ENCODE peak calls at places on chromosome 6, in seven cellular contexts. One of them, this sample, is unnamed.

GRCh38 chr6:106247733-106248132 is 77.8 kb downstream of the ATG5 start:
- DNase-seq in CD8-positive, alpha-beta memory T cell: no peak
- DNase-seq in AG04450: no peak
- DNase-seq in upper lobe of right lung: no peak
- DNase-seq in uterus: no peak
- DNase-seq in CD8-positive, alpha-beta T cell: no peak
- DNase-seq in right cardiac atrium: no peak
- DNase-seq in this sample: no peak

GRCh38 chr6:44041461-44042260 is 85.6 kb downstream of the MRPL14 start:
- DNase-seq in CD8-positive, alpha-beta T cell: no peak
- DNase-seq in upper lobe of right lung: no peak
- DNase-seq in right cardiac atrium: no peak
- DNase-seq in uterus: peak; percentile 91
- DNase-seq in AG04450: peak; percentile 97
- DNase-seq in CD8-positive, alpha-beta memory T cell: peak; percentile 11
- DNase-seq in this sample: no peak

GRCh38 chr6:73739097-73739496 is 43.1 kb downstream of the CD109 start:
- DNase-seq in uterus: no peak
- DNase-seq in CD8-positive, alpha-beta T cell: no peak
- DNase-seq in right cardiac atrium: no peak
- DNase-seq in CD8-positive, alpha-beta memory T cell: no peak
- DNase-seq in AG04450: peak; percentile 54
- DNase-seq in upper lobe of right lung: no peak
- DNase-seq in this sample: no peak

GRCh38 chr6:158286413-158286812 is 25.9 kb upstream of the TULP4 start:
- DNase-seq in uterus: no peak
- DNase-seq in right cardiac atrium: no peak
- DNase-seq in CD8-positive, alpha-beta memory T cell: no peak
- DNase-seq in AG04450: no peak
- DNase-seq in CD8-positive, alpha-beta T cell: no peak
- DNase-seq in upper lobe of right lung: no peak
- DNase-seq in this sample: no peak

GRCh38 chr6:41937881-41938574 is 3.6 kb downstream of the CCND3 start:
- DNase-seq in uterus: peak; percentile 33
- DNase-seq in right cardiac atrium: peak; percentile 58
- DNase-seq in CD8-positive, alpha-beta T cell: peak; percentile 40
- DNase-seq in upper lobe of right lung: no peak
- DNase-seq in CD8-positive, alpha-beta memory T cell: peak; percentile 81
- DNase-seq in AG04450: no peak
- DNase-seq in this sample: no peak

GRCh38 chr6:121510568-121511177 is 75.2 kb downstream of the GJA1 start:
- DNase-seq in AG04450: no peak
- DNase-seq in CD8-positive, alpha-beta T cell: no peak
- DNase-seq in uterus: no peak
- DNase-seq in upper lobe of right lung: no peak
- DNase-seq in right cardiac atrium: no peak
- DNase-seq in CD8-positive, alpha-beta memory T cell: no peak
- DNase-seq in this sample: no peak

GRCh38 chr6:107740496-107741190 is 83.5 kb downstream of the SCML4 start:
- DNase-seq in AG04450: no peak
- DNase-seq in right cardiac atrium: no peak
- DNase-seq in upper lobe of right lung: no peak
- DNase-seq in CD8-positive, alpha-beta T cell: no peak
- DNase-seq in CD8-positive, alpha-beta memory T cell: no peak
- DNase-seq in uterus: no peak
- DNase-seq in this sample: no peak

GRCh38 chr6:28988536-28989415 is 16.3 kb downstream of the ZNF311 start:
- DNase-seq in AG04450: no peak
- DNase-seq in right cardiac atrium: peak; percentile 84
- DNase-seq in CD8-positive, alpha-beta T cell: peak; percentile 60
- DNase-seq in CD8-positive, alpha-beta memory T cell: peak; percentile 75
- DNase-seq in uterus: no peak
- DNase-seq in upper lobe of right lung: peak; percentile 81
- DNase-seq in this sample: no peak

GRCh38 chr6:169190144-169190584 is 63.5 kb downstream of the THBS2 start:
- DNase-seq in CD8-positive, alpha-beta memory T cell: no peak
- DNase-seq in right cardiac atrium: peak; percentile 94
- DNase-seq in AG04450: peak; percentile 69
- DNase-seq in upper lobe of right lung: no peak
- DNase-seq in uterus: peak; percentile 84
- DNase-seq in CD8-positive, alpha-beta T cell: no peak
- DNase-seq in this sample: peak; percentile 55

GRCh38 chr6:69812746-69813427 is 16.1 kb upstream of the LMBRD1 start:
- DNase-seq in upper lobe of right lung: no peak
- DNase-seq in CD8-positive, alpha-beta T cell: no peak
- DNase-seq in CD8-positive, alpha-beta memory T cell: no peak
- DNase-seq in right cardiac atrium: no peak
- DNase-seq in AG04450: no peak
- DNase-seq in uterus: no peak
- DNase-seq in this sample: no peak

GRCh38 chr6:4344317-4344899 is 209.0 kb upstream of the ECI2 start:
- DNase-seq in upper lobe of right lung: no peak
- DNase-seq in CD8-positive, alpha-beta memory T cell: no peak
- DNase-seq in right cardiac atrium: no peak
- DNase-seq in CD8-positive, alpha-beta T cell: no peak
- DNase-seq in AG04450: no peak
- DNase-seq in uterus: no peak
- DNase-seq in this sample: no peak

GRCh38 chr6:158642097-158642601 is 2.4 kb downstream of the DYNLT1 start:
- DNase-seq in AG04450: peak; percentile 78
- DNase-seq in right cardiac atrium: no peak
- DNase-seq in CD8-positive, alpha-beta memory T cell: no peak
- DNase-seq in upper lobe of right lung: peak; percentile 60
- DNase-seq in CD8-positive, alpha-beta T cell: no peak
- DNase-seq in uterus: no peak
- DNase-seq in this sample: no peak

GRCh38 chr6:27840572-27840971 is 71.6 kb downstream of the OR2B2 start:
- DNase-seq in AG04450: no peak
- DNase-seq in CD8-positive, alpha-beta T cell: no peak
- DNase-seq in CD8-positive, alpha-beta memory T cell: no peak
- DNase-seq in upper lobe of right lung: no peak
- DNase-seq in right cardiac atrium: no peak
- DNase-seq in uterus: no peak
- DNase-seq in this sample: no peak

GRCh38 chr6:23511797-23512196 is 614.2 kb upstream of the NRSN1 start:
- DNase-seq in right cardiac atrium: no peak
- DNase-seq in AG04450: no peak
- DNase-seq in CD8-positive, alpha-beta memory T cell: no peak
- DNase-seq in upper lobe of right lung: no peak
- DNase-seq in CD8-positive, alpha-beta T cell: no peak
- DNase-seq in uterus: no peak
- DNase-seq in this sample: no peak

GRCh38 chr6:156816505-156816904 is 39.3 kb downstream of the ARID1B start:
- DNase-seq in uterus: no peak
- DNase-seq in upper lobe of right lung: peak; percentile 83
- DNase-seq in CD8-positive, alpha-beta T cell: no peak
- DNase-seq in AG04450: no peak
- DNase-seq in right cardiac atrium: no peak
- DNase-seq in CD8-positive, alpha-beta memory T cell: no peak
- DNase-seq in this sample: no peak

GRCh38 chr6:113482771-113483170 is 374.4 kb upstream of the MARCKS start:
- DNase-seq in right cardiac atrium: no peak
- DNase-seq in upper lobe of right lung: no peak
- DNase-seq in CD8-positive, alpha-beta memory T cell: no peak
- DNase-seq in uterus: no peak
- DNase-seq in CD8-positive, alpha-beta T cell: no peak
- DNase-seq in AG04450: no peak
- DNase-seq in this sample: no peak

GRCh38 chr6:160141001-160141726 is 19.5 kb downstream of the SLC22A1 start:
- DNase-seq in upper lobe of right lung: no peak
- DNase-seq in AG04450: peak; percentile 34
- DNase-seq in CD8-positive, alpha-beta memory T cell: no peak
- DNase-seq in uterus: peak; percentile 62
- DNase-seq in CD8-positive, alpha-beta T cell: no peak
- DNase-seq in right cardiac atrium: no peak
- DNase-seq in this sample: peak; percentile 81

GRCh38 chr6:134720353-134721094 is 229.4 kb downstream of the ALDH8A1 start:
- DNase-seq in right cardiac atrium: no peak
- DNase-seq in CD8-positive, alpha-beta memory T cell: no peak
- DNase-seq in AG04450: no peak
- DNase-seq in uterus: peak; percentile 42
- DNase-seq in CD8-positive, alpha-beta T cell: no peak
- DNase-seq in upper lobe of right lung: no peak
- DNase-seq in this sample: no peak

GRCh38 chr6:87789198-87789899 is 87.3 kb upstream of the AKIRIN2 start:
- DNase-seq in uterus: no peak
- DNase-seq in CD8-positive, alpha-beta T cell: no peak
- DNase-seq in upper lobe of right lung: no peak
- DNase-seq in right cardiac atrium: no peak
- DNase-seq in CD8-positive, alpha-beta memory T cell: no peak
- DNase-seq in AG04450: no peak
- DNase-seq in this sample: no peak

GRCh38 chr6:89702349-89702748 is 63.8 kb upstream of the LYRM2 start:
- DNase-seq in CD8-positive, alpha-beta T cell: no peak
- DNase-seq in uterus: no peak
- DNase-seq in upper lobe of right lung: no peak
- DNase-seq in AG04450: no peak
- DNase-seq in right cardiac atrium: no peak
- DNase-seq in CD8-positive, alpha-beta memory T cell: no peak
- DNase-seq in this sample: no peak
- H3K4me3 ChIP-seq in CD8-positive, alpha-beta T cell: no peak overlapping the region
- H3K4me3 ChIP-seq in uterus: no peak overlapping the region
- H3K4me3 ChIP-seq in upper lobe of right lung: no peak overlapping the region
- H3K4me3 ChIP-seq in AG04450: no peak overlapping the region
- H3K4me3 ChIP-seq in right cardiac atrium: no peak overlapping the region
- H3K4me3 ChIP-seq in CD8-positive, alpha-beta memory T cell: no peak overlapping the region
- H3K4me3 ChIP-seq in this sample: no peak overlapping the region

DNA sequence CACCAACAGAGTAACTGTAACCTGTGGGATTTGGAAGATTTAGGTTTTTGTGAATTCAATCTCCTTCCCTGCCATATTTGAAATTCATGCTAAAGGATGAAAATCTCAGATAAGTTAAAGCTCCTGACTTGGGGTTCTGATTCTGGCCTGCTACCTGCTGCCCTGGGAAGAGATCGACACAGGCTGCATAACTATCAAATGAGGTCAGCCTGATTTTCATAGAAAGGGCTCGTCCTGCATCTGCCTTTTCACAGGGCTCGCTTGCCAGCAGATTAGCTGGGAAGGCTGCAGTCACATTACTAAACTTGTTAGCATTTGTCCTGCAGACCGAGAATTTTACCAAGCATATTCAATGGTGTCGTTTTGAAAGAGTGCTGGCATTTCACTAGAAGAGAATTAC is 14.6 kb downstream of the GCLC start:
- DNase-seq in AG04450: no peak
- DNase-seq in uterus: no peak
- DNase-seq in CD8-positive, alpha-beta memory T cell: no peak
- DNase-seq in upper lobe of right lung: no peak
- DNase-seq in right cardiac atrium: no peak
- DNase-seq in CD8-positive, alpha-beta T cell: no peak
- DNase-seq in this sample: no peak
- H3K27ac ChIP-seq in AG04450: no peak overlapping the region
- H3K27ac ChIP-seq in uterus: no peak overlapping the region
- H3K27ac ChIP-seq in CD8-positive, alpha-beta memory T cell: no peak overlapping the region
- H3K27ac ChIP-seq in upper lobe of right lung: no peak overlapping the region
- H3K27ac ChIP-seq in right cardiac atrium: peak overlapping the region; percentile 91
- H3K27ac ChIP-seq in CD8-positive, alpha-beta T cell: no peak overlapping the region
- H3K27ac ChIP-seq in this sample: no peak overlapping the region

GRCh38 chr6:2855061-2855519 is 13.4 kb upstream of the SERPINB1 start:
- DNase-seq in right cardiac atrium: no peak
- DNase-seq in AG04450: no peak
- DNase-seq in CD8-positive, alpha-beta T cell: no peak
- DNase-seq in CD8-positive, alpha-beta memory T cell: peak; percentile 39
- DNase-seq in uterus: no peak
- DNase-seq in upper lobe of right lung: no peak
- DNase-seq in this sample: no peak

GRCh38 chr6:2852921-2853322 is 11.3 kb upstream of the SERPINB1 start:
- DNase-seq in CD8-positive, alpha-beta T cell: no peak
- DNase-seq in upper lobe of right lung: no peak
- DNase-seq in AG04450: no peak
- DNase-seq in uterus: no peak
- DNase-seq in right cardiac atrium: no peak
- DNase-seq in CD8-positive, alpha-beta memory T cell: no peak
- DNase-seq in this sample: peak; percentile 61

GRCh38 chr6:2852514-2852855 is 10.8 kb upstream of the SERPINB1 start:
- DNase-seq in AG04450: no peak
- DNase-seq in right cardiac atrium: no peak
- DNase-seq in upper lobe of right lung: no peak
- DNase-seq in CD8-positive, alpha-beta T cell: no peak
- DNase-seq in uterus: no peak
- DNase-seq in CD8-positive, alpha-beta memory T cell: no peak
- DNase-seq in this sample: no peak

GRCh38 chr6:2854394-2854982 is 12.8 kb upstream of the SERPINB1 start:
- DNase-seq in upper lobe of right lung: no peak
- DNase-seq in right cardiac atrium: no peak
- DNase-seq in AG04450: no peak
- DNase-seq in CD8-positive, alpha-beta memory T cell: peak; percentile 42
- DNase-seq in uterus: no peak
- DNase-seq in CD8-positive, alpha-beta T cell: no peak
- DNase-seq in this sample: no peak

DNA sequence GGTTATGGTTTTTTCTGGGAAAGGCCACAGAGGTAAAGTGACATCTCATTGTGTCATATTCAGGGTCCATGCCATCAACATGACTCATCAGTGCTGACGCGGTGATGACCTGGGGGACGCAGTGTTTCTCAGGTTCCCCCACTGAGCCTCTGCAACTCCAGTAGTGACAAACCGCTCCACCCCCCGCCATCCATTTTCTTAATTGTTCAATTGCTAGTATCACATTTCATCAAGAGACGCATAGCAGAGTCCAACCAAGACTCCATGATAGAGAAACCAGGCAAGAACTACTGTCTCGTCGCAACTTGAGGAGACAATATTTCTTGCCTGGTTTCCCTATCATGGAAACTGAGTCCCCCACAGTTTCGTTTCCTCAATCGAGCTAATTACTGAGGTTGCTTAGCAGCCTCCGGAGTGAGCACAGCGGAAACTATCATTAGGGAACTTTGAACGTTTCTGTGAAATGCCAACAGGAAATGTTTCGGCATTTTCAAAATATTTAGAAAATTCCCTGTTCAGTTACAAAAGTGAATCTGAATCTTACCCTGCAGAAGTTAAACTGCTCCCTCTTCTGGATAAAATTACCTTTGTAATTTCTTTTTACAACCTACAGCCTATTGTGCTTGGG is 12.2 kb upstream of the SERPINB1 start:
- DNase-seq in uterus: peak; percentile 52
- DNase-seq in CD8-positive, alpha-beta memory T cell: peak; percentile 89
- DNase-seq in right cardiac atrium: no peak
- DNase-seq in CD8-positive, alpha-beta T cell: peak; percentile 44
- DNase-seq in AG04450: no peak
- DNase-seq in upper lobe of right lung: no peak
- DNase-seq in this sample: peak; percentile 92
- H3K4me3 ChIP-seq in uterus: peak overlapping the region; percentile 25
- H3K4me3 ChIP-seq in CD8-positive, alpha-beta memory T cell: peak overlapping the region; percentile 52
- H3K4me3 ChIP-seq in right cardiac atrium: peak overlapping the region; percentile 46
- H3K4me3 ChIP-seq in CD8-positive, alpha-beta T cell: peak overlapping the region; percentile 43
- H3K4me3 ChIP-seq in AG04450: peak overlapping the region; percentile 57
- H3K4me3 ChIP-seq in upper lobe of right lung: peak overlapping the region; percentile 38
- H3K4me3 ChIP-seq in this sample: peak overlapping the region; percentile 64

DNA sequence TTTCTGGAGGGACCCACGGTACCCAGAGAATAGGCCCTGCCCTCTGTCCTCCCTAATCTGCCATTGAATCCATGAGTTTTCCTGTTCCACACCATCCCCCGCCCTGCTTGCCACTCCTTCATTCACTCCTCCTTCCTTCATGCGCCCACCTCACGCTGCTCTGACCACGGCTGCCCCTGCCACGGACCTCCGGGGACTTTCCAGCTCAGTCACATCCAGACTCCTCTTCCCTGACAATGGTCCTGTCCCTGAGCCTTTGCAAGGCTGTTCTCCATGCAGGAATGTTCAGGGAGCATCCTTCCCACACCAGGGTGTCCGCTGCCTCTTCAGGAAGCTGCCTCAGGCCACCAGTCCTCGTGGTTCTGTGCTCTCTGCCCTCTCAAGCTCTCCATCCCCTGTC is 25.9 kb downstream of the GLP1R start:
- DNase-seq in CD8-positive, alpha-beta T cell: no peak
- DNase-seq in right cardiac atrium: peak; percentile 22
- DNase-seq in AG04450: no peak
- DNase-seq in CD8-positive, alpha-beta memory T cell: no peak
- DNase-seq in uterus: no peak
- DNase-seq in upper lobe of right lung: peak; percentile 21
- DNase-seq in this sample: no peak
- H3K27ac ChIP-seq in CD8-positive, alpha-beta T cell: no peak overlapping the region
- H3K27ac ChIP-seq in right cardiac atrium: no peak overlapping the region
- H3K27ac ChIP-seq in AG04450: no peak overlapping the region
- H3K27ac ChIP-seq in CD8-positive, alpha-beta memory T cell: no peak overlapping the region
- H3K27ac ChIP-seq in uterus: no peak overlapping the region
- H3K27ac ChIP-seq in upper lobe of right lung: no peak overlapping the region
- H3K27ac ChIP-seq in this sample: no peak overlapping the region